ENCODE peak calls at places on chromosomes 5 and 9, in seven cellular contexts. A is ELR, S is mesothelial cell of epicardium, U is body of pancreas, E is T-helper 1 cell, Z is NB4, J is naive B cell. G is an unnamed sample.

GRCh38 chr5:68683632-68684035 is 410.2 kb upstream of the SLC30A5 start:
- DNase-seq in Z (no peak), J (no peak), U (peak), S (no peak), E (no peak), A (peak), G (peak)

GRCh38 chr5:112689510-112689909 is 48.2 kb upstream of the APC start:
- DNase-seq in E (no peak), J (no peak), U (no peak), A (peak), Z (no peak), S (no peak), G (no peak)

GRCh38 chr5:135993248-135993893 is 35.4 kb upstream of the TGFBI start:
- DNase-seq in A (peak), U (no peak), S (no peak), J (no peak), Z (no peak), E (no peak), G (no peak)

GRCh38 chr5:125409496-125410351 is 663.3 kb upstream of the ZNF608 start:
- DNase-seq in A (peak), J (no peak), U (no peak), Z (no peak), S (no peak), E (no peak), G (no peak)

GRCh38 chr5:120055858-120056257 is 408.2 kb upstream of the PRR16 start:
- DNase-seq in S (no peak), J (no peak), E (no peak), Z (peak), U (peak), A (peak), G (no peak)

GRCh38 chr5:66113160-66113559 is 30.9 kb upstream of the SREK1 start:
- DNase-seq in E (no peak), Z (no peak), A (peak), J (no peak), U (no peak), S (no peak), G (no peak)

GRCh38 chr9:133701981-133702797 is 36.0 kb downstream of the SARDH start:
- DNase-seq in J (peak), U (no peak), S (no peak), Z (peak), E (peak), A (no peak), G (no peak)

GRCh38 chr5:95283761-95284511 is 958 bp downstream of the MCTP1 start:
- DNase-seq in U (peak), E (no peak), Z (peak), J (peak), A (peak), S (peak), G (no peak)

GRCh38 chr5:92678576-92679105 is 902.4 kb downstream of the NR2F1-AS1 start:
- DNase-seq in U (no peak), S (no peak), A (peak), J (no peak), Z (no peak), E (no peak), G (no peak)

GRCh38 chr9:120642129-120642528 is 62.2 kb upstream of the CDK5RAP2 start:
- DNase-seq in E (no peak), J (no peak), S (no peak), A (no peak), Z (no peak), U (no peak), G (no peak)

GRCh38 chr5:7705261-7705660 is 145.7 kb downstream of the CFAP90 start:
- DNase-seq in Z (no peak), S (no peak), E (no peak), J (no peak), A (no peak), U (no peak), G (no peak)

GRCh38 chr5:52789867-52790266 is 2.2 kb downstream of the ITGA1 start:
- DNase-seq in U (no peak), S (no peak), E (no peak), J (no peak), Z (no peak), A (no peak), G (no peak)

GRCh38 chr5:108143581-108143980 is 238.3 kb downstream of the FBXL17 start:
- DNase-seq in A (peak), J (no peak), E (no peak), U (no peak), S (no peak), Z (no peak), G (no peak)